ENCODE peak calls at places on chromosomes 13 and 19, in ten cellular contexts. B is GM23248; X is transverse colon; M is stomach; P is uterus; J is K562; C is CD8-positive, alpha-beta T cell; U is WERI-Rb-1; D is pancreas; O is IMR-90. Z is an unnamed sample. For H3K36me3, the result is how much of the 10 kb centered on the place peaks cover.

GRCh38 chr19:12840091-12841079 is 2.1 kb downstream of the MAST1 start:
- DNase-seq in B (peak), X (peak), M (peak), P (no peak), J (peak), C (no peak), U (peak), D (peak), O (peak), Z (peak)

GRCh38 chr13:81394605-81395004 is 1053.7 kb upstream of the SPRY2 start:
- DNase-seq in B (no peak), X (no peak), M (no peak), P (no peak), J (no peak), C (no peak), U (no peak), D (no peak), O (no peak), Z (no peak)

GRCh38 chr13:111177803-111178389 is 62.8 kb downstream of the ARHGEF7 start:
- DNase-seq in B (peak), X (no peak), M (no peak), P (no peak), J (no peak), C (no peak), U (no peak), D (no peak), O (peak), Z (no peak)

GRCh38 chr19:2887391-2887914 is 13.3 kb upstream of the ZNF57 start:
- DNase-seq in B (peak), X (no peak), M (no peak), P (no peak), J (peak), C (peak), U (peak), D (no peak), O (peak), Z (no peak)

GRCh38 chr19:14167594-14168138 is 31.3 kb upstream of the ASF1B start:
- DNase-seq in B (no peak), X (no peak), M (no peak), P (no peak), J (no peak), C (peak), U (no peak), D (no peak), O (no peak), Z (no peak)

GRCh38 chr19:28633223-28634030 is 579.5 kb downstream of the UQCRFS1 start:
- DNase-seq in B (peak), X (peak), M (no peak), P (no peak), J (peak), C (peak), U (peak), D (no peak), O (peak), Z (peak)

GRCh38 chr13:103895835-103896520 is 829.8 kb upstream of the SLC10A2 start:
- DNase-seq in B (no peak), X (no peak), M (no peak), P (no peak), J (no peak), C (no peak), U (no peak), D (no peak), O (no peak), Z (no peak)

GRCh38 chr13:48891586-48891985 is 84.1 kb upstream of the FNDC3A start:
- DNase-seq in B (peak), X (no peak), M (no peak), P (no peak), J (no peak), C (no peak), U (no peak), D (no peak), O (peak), Z (no peak)

GRCh38 chr19:16506961-16507360 is 10.8 kb downstream of the C19orf44 start:
- DNase-seq in B (peak), X (no peak), M (no peak), P (no peak), J (no peak), C (no peak), U (no peak), D (no peak), O (no peak), Z (no peak)

GRCh38 chr19:53980553-53981407 is 10.7 kb upstream of the CACNG6 start:
- DNase-seq in B (peak), X (no peak), M (no peak), P (no peak), J (peak), C (no peak), U (peak), D (no peak), O (peak), Z (peak)

GRCh38 chr19:6730153-6730804 is 7.1 kb downstream of the GPR108 start:
- DNase-seq in B (peak), X (peak), M (peak), P (peak), J (peak), C (no peak), U (peak), D (peak), O (no peak), Z (peak)

GRCh38 chr13:82963466-82963865 is 918.8 kb downstream of the SLITRK1 start:
- DNase-seq in B (no peak), X (no peak), M (no peak), P (no peak), J (no peak), C (no peak), U (no peak), D (no peak), O (peak), Z (no peak)

GRCh38 chr13:51202477-51203046 is 19.6 kb upstream of the FAM124A start:
- DNase-seq in B (peak), X (no peak), M (no peak), P (no peak), J (no peak), C (no peak), U (no peak), D (no peak), O (no peak), Z (no peak)

GRCh38 chr19:33118643-33119042 is 13.3 kb upstream of the WDR88 start:
- DNase-seq in B (no peak), X (no peak), M (no peak), P (no peak), J (no peak), C (no peak), U (no peak), D (no peak), O (no peak), Z (no peak)

GRCh38 chr19:49981603-49982593 is 20.9 kb upstream of the SIGLEC11 start:
- DNase-seq in B (no peak), X (no peak), M (no peak), P (no peak), J (peak), C (no peak), U (no peak), D (no peak), O (no peak), Z (no peak)

GRCh38 chr13:106498571-106498970 is 36.9 kb downstream of the EFNB2 start:
- DNase-seq in B (no peak), X (no peak), M (no peak), P (no peak), J (no peak), C (no peak), U (no peak), D (no peak), O (no peak), Z (no peak)

GRCh38 chr13:41065098-41065497 is 3.8 kb downstream of the WBP4 start:
- DNase-seq in B (peak), X (no peak), M (no peak), P (no peak), J (peak), C (no peak), U (no peak), D (no peak), O (peak), Z (no peak)
- H3K36me3 ChIP-seq in B (under half), X (under half), M (under half), P (under half), J (half or more), C (under half), U (under half), D (under half), O (under half), Z (under half)

GRCh38 chr19:48216933-48217332 is 38.8 kb downstream of the CARD8 start:
- DNase-seq in B (no peak), X (no peak), M (no peak), P (no peak), J (peak), C (no peak), U (no peak), D (no peak), O (no peak), Z (no peak)
- H3K36me3 ChIP-seq in B (under half), X (under half), M (half or more), P (under half), J (under half), C (under half), U (under half), D (under half), O (under half), Z (under half)

GRCh38 chr13:87893186-87893585 is 222.0 kb downstream of the SLITRK5 start:
- DNase-seq in B (no peak), X (no peak), M (no peak), P (no peak), J (no peak), C (no peak), U (no peak), D (no peak), O (no peak), Z (no peak)

GRCh38 chr13:87884874-87885273 is 213.7 kb downstream of the SLITRK5 start:
- DNase-seq in B (no peak), X (no peak), M (no peak), P (no peak), J (no peak), C (no peak), U (no peak), D (no peak), O (peak), Z (no peak)

GRCh38 chr13:87887459-87888123 is 216.4 kb downstream of the SLITRK5 start:
- DNase-seq in B (no peak), X (no peak), M (no peak), P (no peak), J (no peak), C (no peak), U (peak), D (no peak), O (no peak), Z (no peak)

GRCh38 chr13:87893982-87894527 is 222.9 kb downstream of the SLITRK5 start:
- DNase-seq in B (no peak), X (no peak), M (no peak), P (no peak), J (no peak), C (no peak), U (no peak), D (no peak), O (no peak), Z (no peak)

GRCh38 chr13:87889241-87889640 is 218.1 kb downstream of the SLITRK5 start:
- DNase-seq in B (no peak), X (no peak), M (no peak), P (no peak), J (no peak), C (no peak), U (no peak), D (no peak), O (no peak), Z (no peak)
- H3K36me3 ChIP-seq in B (under half), X (under half), M (under half), P (under half), J (under half), C (under half), U (under half), D (under half), O (under half), Z (under half)

DNA sequence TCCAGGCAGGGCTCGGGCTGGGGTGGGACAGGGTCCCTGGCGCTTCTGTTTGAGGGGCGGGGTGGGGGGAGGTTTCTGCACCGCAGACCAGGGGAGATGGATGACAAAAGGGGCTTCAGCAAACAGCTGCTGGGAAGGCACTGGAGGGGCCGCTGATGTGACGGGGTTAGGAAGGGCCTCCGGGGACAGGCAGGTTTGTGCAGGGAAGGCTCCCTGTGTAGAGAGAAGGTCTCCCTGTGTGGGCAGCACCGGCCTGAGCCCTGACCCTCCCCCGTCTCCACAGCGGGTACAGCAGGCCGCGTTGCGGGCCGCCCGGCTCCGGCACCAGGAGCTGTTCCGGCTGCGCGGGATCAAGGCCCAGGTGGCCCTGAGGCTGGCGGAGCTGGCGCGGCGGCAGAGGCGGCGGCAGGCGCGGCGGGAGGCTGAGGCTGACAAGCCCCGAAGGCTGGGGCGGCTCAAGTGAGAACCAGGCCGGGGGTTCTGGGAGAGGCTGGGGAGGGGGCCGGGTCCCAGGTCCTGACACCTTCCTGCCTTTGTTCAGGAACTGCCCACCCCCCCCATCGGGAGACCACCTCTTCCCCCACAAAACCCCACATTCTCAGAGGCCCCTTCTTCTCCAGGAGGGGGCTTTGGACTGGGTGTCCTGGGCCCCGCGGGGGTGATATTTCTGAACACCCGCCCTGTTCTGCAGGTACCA is 9.9 kb downstream of the NOP53 start:
- DNase-seq in B (no peak), X (no peak), M (no peak), P (no peak), J (no peak), C (no peak), U (no peak), D (no peak), O (no peak), Z (no peak)
- H3K36me3 ChIP-seq in B (under half), X (under half), M (half or more), P (under half), J (half or more), C (half or more), U (half or more), D (half or more), O (half or more), Z (under half)

GRCh38 chr19:55249841-55250240 is 9.0 kb downstream of the PPP6R1 start:
- DNase-seq in B (no peak), X (no peak), M (no peak), P (no peak), J (no peak), C (no peak), U (no peak), D (no peak), O (no peak), Z (no peak)
- H3K36me3 ChIP-seq in B (under half), X (under half), M (under half), P (under half), J (half or more), C (under half), U (half or more), D (under half), O (under half), Z (under half)

DNA sequence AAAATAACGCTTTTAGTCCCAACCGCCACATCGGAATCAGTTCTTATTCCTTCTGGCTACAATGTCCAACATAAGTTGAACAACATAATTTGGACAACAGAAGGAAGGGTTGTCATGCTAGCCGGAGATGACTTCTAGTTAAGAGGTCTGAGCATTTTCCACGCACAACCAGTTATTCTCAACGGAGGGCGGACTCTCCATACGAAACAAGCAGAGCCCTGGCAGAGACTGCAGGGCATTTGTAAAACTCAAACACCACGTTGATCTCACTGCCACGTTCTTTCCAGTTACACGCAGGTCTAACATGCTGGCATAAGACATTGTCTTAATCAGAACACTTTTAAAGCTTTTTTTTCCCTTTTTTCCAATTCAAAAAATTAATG is 38.3 kb upstream of the DCUN1D2 start:
- DNase-seq in B (no peak), X (no peak), M (no peak), P (no peak), J (no peak), C (no peak), U (peak), D (no peak), O (no peak), Z (no peak)
- H3K36me3 ChIP-seq in B (under half), X (under half), M (half or more), P (under half), J (under half), C (under half), U (half or more), D (under half), O (under half), Z (under half)

Z was measured in colonic mucosa.